ENCODE peak calls at places on chromosomes 13 and 19, in eight cellular contexts. One of them, this sample, is unnamed.
A peak's percentile ranks its signal among the peaks of the same experiment; 100 is the strongest.

GRCh38 chr13:112873851-112874750 is 94.9 kb upstream of the MCF2L start:
- DNase-seq in cardiac muscle cell: peak; percentile 90
- DNase-seq in gastrocnemius medialis: peak; percentile 33
- DNase-seq in keratinocyte: no peak
- DNase-seq in esophagus squamous epithelium: peak; percentile 22
- DNase-seq in heart right ventricle: peak; percentile 79
- DNase-seq in right lobe of liver: peak; percentile 78
- DNase-seq in H9: peak; percentile 83
- DNase-seq in this sample: peak; percentile 86

GRCh38 chr13:92967923-92968322 is 258.7 kb upstream of the GPC6 start:
- DNase-seq in cardiac muscle cell: no peak
- DNase-seq in gastrocnemius medialis: no peak
- DNase-seq in keratinocyte: no peak
- DNase-seq in esophagus squamous epithelium: no peak
- DNase-seq in heart right ventricle: no peak
- DNase-seq in right lobe of liver: no peak
- DNase-seq in H9: no peak
- DNase-seq in this sample: no peak

GRCh38 chr13:112067121-112067741 is at the start of gene SOX1:
- DNase-seq in cardiac muscle cell: peak; percentile 43
- DNase-seq in gastrocnemius medialis: no peak
- DNase-seq in keratinocyte: no peak
- DNase-seq in esophagus squamous epithelium: no peak
- DNase-seq in heart right ventricle: no peak
- DNase-seq in right lobe of liver: no peak
- DNase-seq in H9: peak; percentile 69
- DNase-seq in this sample: no peak

GRCh38 chr13:40102854-40103253 is 447.4 kb downstream of the COG6 start:
- DNase-seq in cardiac muscle cell: no peak
- DNase-seq in gastrocnemius medialis: no peak
- DNase-seq in keratinocyte: peak; percentile 55
- DNase-seq in esophagus squamous epithelium: no peak
- DNase-seq in heart right ventricle: no peak
- DNase-seq in right lobe of liver: no peak
- DNase-seq in H9: no peak
- DNase-seq in this sample: peak; percentile 52

GRCh38 chr19:38270587-38271167 is 6.3 kb downstream of the SPINT2 start:
- DNase-seq in cardiac muscle cell: no peak
- DNase-seq in gastrocnemius medialis: no peak
- DNase-seq in keratinocyte: no peak
- DNase-seq in esophagus squamous epithelium: no peak
- DNase-seq in heart right ventricle: no peak
- DNase-seq in right lobe of liver: no peak
- DNase-seq in H9: no peak
- DNase-seq in this sample: no peak

GRCh38 chr13:73608157-73608516 is 526.1 kb downstream of the KLF12 start:
- DNase-seq in cardiac muscle cell: no peak
- DNase-seq in gastrocnemius medialis: no peak
- DNase-seq in keratinocyte: no peak
- DNase-seq in esophagus squamous epithelium: no peak
- DNase-seq in heart right ventricle: no peak
- DNase-seq in right lobe of liver: no peak
- DNase-seq in H9: no peak
- DNase-seq in this sample: no peak

GRCh38 chr13:39734952-39735351 is 79.5 kb downstream of the COG6 start:
- DNase-seq in cardiac muscle cell: no peak
- DNase-seq in gastrocnemius medialis: no peak
- DNase-seq in keratinocyte: no peak
- DNase-seq in esophagus squamous epithelium: no peak
- DNase-seq in heart right ventricle: no peak
- DNase-seq in right lobe of liver: no peak
- DNase-seq in H9: no peak
- DNase-seq in this sample: no peak

GRCh38 chr13:72696590-72696989 is 30.8 kb downstream of the MZT1 start:
- DNase-seq in cardiac muscle cell: no peak
- DNase-seq in gastrocnemius medialis: no peak
- DNase-seq in keratinocyte: no peak
- DNase-seq in esophagus squamous epithelium: no peak
- DNase-seq in heart right ventricle: no peak
- DNase-seq in right lobe of liver: no peak
- DNase-seq in H9: no peak
- DNase-seq in this sample: no peak

GRCh38 chr19:30625947-30626346 is 253.8 kb downstream of the ZNF536 start:
- DNase-seq in cardiac muscle cell: no peak
- DNase-seq in gastrocnemius medialis: no peak
- DNase-seq in keratinocyte: no peak
- DNase-seq in esophagus squamous epithelium: no peak
- DNase-seq in heart right ventricle: no peak
- DNase-seq in right lobe of liver: no peak
- DNase-seq in H9: no peak
- DNase-seq in this sample: no peak

GRCh38 chr13:98301721-98302120 is 124.7 kb upstream of the RNF113B start:
- DNase-seq in cardiac muscle cell: no peak
- DNase-seq in gastrocnemius medialis: no peak
- DNase-seq in keratinocyte: no peak
- DNase-seq in esophagus squamous epithelium: no peak
- DNase-seq in heart right ventricle: no peak
- DNase-seq in right lobe of liver: no peak
- DNase-seq in H9: no peak
- DNase-seq in this sample: no peak

GRCh38 chr13:44453881-44454280 is 80.3 kb downstream of the SERP2 start:
- DNase-seq in cardiac muscle cell: no peak
- DNase-seq in gastrocnemius medialis: no peak
- DNase-seq in keratinocyte: no peak
- DNase-seq in esophagus squamous epithelium: no peak
- DNase-seq in heart right ventricle: no peak
- DNase-seq in right lobe of liver: no peak
- DNase-seq in H9: no peak
- DNase-seq in this sample: no peak

DNA sequence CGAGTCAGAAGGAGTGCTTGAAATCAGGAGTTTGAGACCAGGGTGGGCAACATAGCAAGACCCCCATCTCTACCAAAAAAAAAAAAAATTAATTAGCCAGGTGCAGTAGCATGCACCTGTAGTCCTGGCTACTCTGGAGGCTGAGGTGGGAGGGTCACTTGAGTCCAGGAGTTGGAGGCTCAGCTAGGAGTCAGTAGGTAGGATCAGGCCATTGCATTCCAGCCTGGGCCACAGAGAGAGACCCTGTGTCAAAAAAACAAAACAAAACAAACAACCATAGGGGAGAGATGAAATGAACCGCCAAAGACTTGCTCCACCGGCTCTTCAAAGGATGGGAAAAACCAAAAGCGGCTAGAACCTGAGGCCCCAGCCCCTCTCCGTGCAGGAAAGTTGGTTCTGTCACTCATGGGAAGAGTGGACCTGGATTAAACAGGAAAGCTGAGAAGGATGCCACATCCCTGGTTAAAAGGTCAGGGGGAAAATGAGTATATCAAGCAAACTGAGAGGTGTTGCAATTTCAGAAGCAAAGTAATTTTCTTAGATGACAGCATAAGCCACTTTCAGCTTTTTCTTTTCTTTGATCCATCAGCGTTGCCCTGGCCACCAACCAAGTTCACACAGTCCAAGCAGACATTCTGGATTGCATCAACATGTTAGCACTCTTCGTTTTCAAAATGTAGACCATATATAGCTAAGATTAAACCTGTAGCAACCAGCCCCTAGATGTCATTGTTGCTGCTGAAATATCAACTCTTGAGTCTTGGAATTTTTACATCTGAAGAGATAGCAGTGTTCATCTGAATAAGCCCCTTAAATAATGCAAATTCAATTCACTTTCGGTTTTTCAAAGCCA is 8.9 kb upstream of the ZNF507 start:
- DNase-seq in cardiac muscle cell: peak; percentile 60
- DNase-seq in gastrocnemius medialis: no peak
- DNase-seq in keratinocyte: no peak
- DNase-seq in esophagus squamous epithelium: no peak
- DNase-seq in heart right ventricle: no peak
- DNase-seq in right lobe of liver: no peak
- DNase-seq in H9: no peak
- DNase-seq in this sample: no peak
- TF ChIP-seq CTCF in cardiac muscle cell: peak; percentile 28
- TF ChIP-seq CTCF in gastrocnemius medialis: no peak
- TF ChIP-seq CTCF in keratinocyte: no peak
- TF ChIP-seq CTCF in esophagus squamous epithelium: no peak
- TF ChIP-seq CTCF in heart right ventricle: no peak
- TF ChIP-seq CTCF in right lobe of liver: no peak
- TF ChIP-seq CTCF in H9: no peak
- TF ChIP-seq CTCF in this sample: no peak

GRCh38 chr19:17487240-17488121 is 17.2 kb downstream of the SLC27A1 start:
- DNase-seq in cardiac muscle cell: no peak
- DNase-seq in gastrocnemius medialis: no peak
- DNase-seq in keratinocyte: no peak
- DNase-seq in esophagus squamous epithelium: no peak
- DNase-seq in heart right ventricle: no peak
- DNase-seq in right lobe of liver: no peak
- DNase-seq in H9: no peak
- DNase-seq in this sample: no peak

GRCh38 chr19:17489392-17490030 is 19.2 kb downstream of the SLC27A1 start:
- DNase-seq in cardiac muscle cell: no peak
- DNase-seq in gastrocnemius medialis: no peak
- DNase-seq in keratinocyte: no peak
- DNase-seq in esophagus squamous epithelium: no peak
- DNase-seq in heart right ventricle: no peak
- DNase-seq in right lobe of liver: no peak
- DNase-seq in H9: no peak
- DNase-seq in this sample: no peak

GRCh38 chr19:17490411-17490810 is 20.1 kb downstream of the SLC27A1 start:
- DNase-seq in cardiac muscle cell: no peak
- DNase-seq in gastrocnemius medialis: no peak
- DNase-seq in keratinocyte: no peak
- DNase-seq in esophagus squamous epithelium: no peak
- DNase-seq in heart right ventricle: no peak
- DNase-seq in right lobe of liver: no peak
- DNase-seq in H9: no peak
- DNase-seq in this sample: no peak

GRCh38 chr19:17488593-17489391 is 18.5 kb downstream of the SLC27A1 start:
- DNase-seq in cardiac muscle cell: peak; percentile 89
- DNase-seq in gastrocnemius medialis: no peak
- DNase-seq in keratinocyte: no peak
- DNase-seq in esophagus squamous epithelium: no peak
- DNase-seq in heart right ventricle: peak; percentile 67
- DNase-seq in right lobe of liver: peak; percentile 84
- DNase-seq in H9: peak; percentile 99
- DNase-seq in this sample: peak; percentile 92

DNA sequence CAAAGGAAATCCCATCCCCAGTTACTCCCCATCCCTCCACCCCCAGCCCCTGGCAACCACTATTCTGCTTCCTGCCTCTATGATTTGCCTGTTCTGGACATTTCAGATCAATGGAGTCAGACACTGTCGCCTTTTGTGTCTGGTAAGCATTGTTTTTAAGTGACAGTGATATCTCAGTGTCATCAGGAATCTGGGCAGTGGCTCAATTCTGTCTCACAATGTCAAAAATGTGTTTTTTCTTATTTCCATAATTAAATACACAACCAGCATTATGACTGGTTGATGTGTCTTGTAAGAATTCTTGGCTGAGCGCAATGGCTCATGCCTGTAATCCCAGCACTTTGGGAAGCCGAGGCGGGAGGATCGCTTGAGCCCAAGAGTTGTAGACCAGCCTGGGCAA is 20.2 kb upstream of the PGLS start:
- DNase-seq in cardiac muscle cell: no peak
- DNase-seq in gastrocnemius medialis: no peak
- DNase-seq in keratinocyte: no peak
- DNase-seq in esophagus squamous epithelium: no peak
- DNase-seq in heart right ventricle: no peak
- DNase-seq in right lobe of liver: no peak
- DNase-seq in H9: no peak
- DNase-seq in this sample: no peak
- H3K27ac ChIP-seq in cardiac muscle cell: no peak overlapping the region
- H3K27ac ChIP-seq in gastrocnemius medialis: no peak overlapping the region
- H3K27ac ChIP-seq in keratinocyte: no peak overlapping the region
- H3K27ac ChIP-seq in esophagus squamous epithelium: no peak overlapping the region
- H3K27ac ChIP-seq in heart right ventricle: no peak overlapping the region
- H3K27ac ChIP-seq in right lobe of liver: no peak overlapping the region
- H3K27ac ChIP-seq in H9: no peak overlapping the region
- H3K27ac ChIP-seq in this sample: no peak overlapping the region

DNA sequence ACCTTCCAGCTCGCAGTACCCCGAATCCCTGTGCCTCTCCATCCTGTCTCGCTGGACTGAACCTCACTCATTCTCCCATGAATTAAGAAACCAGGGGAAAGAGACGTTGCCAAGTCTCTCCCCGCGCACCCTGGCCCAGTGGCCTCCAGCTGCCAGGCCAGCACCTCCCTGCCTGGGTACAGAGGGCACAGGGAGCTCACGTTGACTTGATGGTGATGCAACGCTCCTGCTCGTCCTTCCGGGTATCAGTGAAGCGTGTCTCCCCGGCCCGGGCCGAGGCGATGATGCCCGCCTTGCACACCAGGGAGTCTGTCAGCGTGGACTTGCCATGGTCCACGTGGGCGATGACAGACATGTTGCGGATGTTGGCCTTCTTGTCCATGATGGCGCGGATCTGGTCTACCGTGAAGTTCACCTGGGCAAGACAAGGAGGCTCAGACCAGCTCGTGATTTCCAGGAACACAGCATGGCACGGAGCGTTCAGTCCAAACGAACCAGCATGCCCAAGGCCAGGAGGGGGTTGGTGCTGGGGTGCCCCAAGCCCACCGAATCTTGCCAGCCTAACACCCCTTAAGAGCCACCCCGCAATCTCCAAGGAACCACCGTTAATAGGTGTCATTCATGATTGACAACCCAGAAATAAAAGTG is 1.2 kb downstream of the EEF2 start:
- DNase-seq in cardiac muscle cell: no peak
- DNase-seq in gastrocnemius medialis: no peak
- DNase-seq in keratinocyte: peak; percentile 48
- DNase-seq in esophagus squamous epithelium: no peak
- DNase-seq in heart right ventricle: no peak
- DNase-seq in right lobe of liver: peak; percentile 92
- DNase-seq in H9: peak; percentile 29
- DNase-seq in this sample: no peak
- H3K4me1 ChIP-seq in cardiac muscle cell: peaks cover 9% of the 10 kb centered on the region
- H3K4me1 ChIP-seq in gastrocnemius medialis: peaks cover 39% of the 10 kb centered on the region
- H3K4me1 ChIP-seq in keratinocyte: peaks cover 41% of the 10 kb centered on the region
- H3K4me1 ChIP-seq in esophagus squamous epithelium: peaks cover 40% of the 10 kb centered on the region
- H3K4me1 ChIP-seq in heart right ventricle: peaks cover 38% of the 10 kb centered on the region
- H3K4me1 ChIP-seq in right lobe of liver: peaks cover 33% of the 10 kb centered on the region
- H3K4me1 ChIP-seq in H9: no peaks in the 10 kb centered on the region
- H3K4me1 ChIP-seq in this sample: peaks cover 51% of the 10 kb centered on the region

GRCh38 chr19:4624733-4625362 is 14.5 kb upstream of the TNFAIP8L1 start:
- DNase-seq in cardiac muscle cell: peak; percentile 38
- DNase-seq in gastrocnemius medialis: no peak
- DNase-seq in keratinocyte: no peak
- DNase-seq in esophagus squamous epithelium: no peak
- DNase-seq in heart right ventricle: no peak
- DNase-seq in right lobe of liver: no peak
- DNase-seq in H9: peak; percentile 87
- DNase-seq in this sample: no peak
- TF ChIP-seq CTCF in cardiac muscle cell: peak; percentile 43
- TF ChIP-seq CTCF in gastrocnemius medialis: no peak
- TF ChIP-seq CTCF in keratinocyte: peak; percentile 58
- TF ChIP-seq CTCF in esophagus squamous epithelium: no peak
- TF ChIP-seq CTCF in heart right ventricle: no peak
- TF ChIP-seq CTCF in right lobe of liver: no peak
- TF ChIP-seq CTCF in H9: peak; percentile 70
- TF ChIP-seq CTCF in this sample: no peak

GRCh38 chr19:41871573-41872383 is 5.3 kb upstream of the CD79A start:
- DNase-seq in cardiac muscle cell: no peak
- DNase-seq in gastrocnemius medialis: no peak
- DNase-seq in keratinocyte: no peak
- DNase-seq in esophagus squamous epithelium: no peak
- DNase-seq in heart right ventricle: peak; percentile 37
- DNase-seq in right lobe of liver: peak; percentile 56
- DNase-seq in H9: no peak
- DNase-seq in this sample: no peak
- H3K27ac ChIP-seq in cardiac muscle cell: peak overlapping the region; percentile 29
- H3K27ac ChIP-seq in gastrocnemius medialis: no peak overlapping the region
- H3K27ac ChIP-seq in keratinocyte: no peak overlapping the region
- H3K27ac ChIP-seq in esophagus squamous epithelium: no peak overlapping the region
- H3K27ac ChIP-seq in heart right ventricle: peak overlapping the region; percentile 23
- H3K27ac ChIP-seq in right lobe of liver: no peak overlapping the region
- H3K27ac ChIP-seq in H9: no peak overlapping the region
- H3K27ac ChIP-seq in this sample: peak overlapping the region; percentile 16